ENCODE peak calls at places on chromosome 1, in eight cellular contexts. One of them, this sample, is unnamed.
A peak's percentile ranks its signal among the peaks of the same experiment; 100 is the strongest.

GRCh38 chr1:196407358-196408041 is 200.7 kb downstream of the KCNT2 start:
- DNase-seq in WERI-Rb-1: no peak
- DNase-seq in endodermal cell: no peak
- DNase-seq in thyroid gland: no peak
- DNase-seq in PC-9: no peak
- DNase-seq in gastrocnemius medialis: no peak
- DNase-seq in pancreas: no peak
- DNase-seq in AG04450: no peak
- DNase-seq in this sample: no peak

GRCh38 chr1:85433096-85433495 is 31.9 kb downstream of the DDAH1 start:
- DNase-seq in endodermal cell: no peak
- DNase-seq in gastrocnemius medialis: no peak
- DNase-seq in AG04450: no peak
- DNase-seq in thyroid gland: no peak
- DNase-seq in pancreas: no peak
- DNase-seq in WERI-Rb-1: no peak
- DNase-seq in PC-9: no peak
- DNase-seq in this sample: no peak

GRCh38 chr1:162562452-162562828 is 918 bp downstream of the UAP1 start:
- DNase-seq in AG04450: no peak
- DNase-seq in endodermal cell: no peak
- DNase-seq in WERI-Rb-1: no peak
- DNase-seq in PC-9: no peak
- DNase-seq in pancreas: no peak
- DNase-seq in gastrocnemius medialis: peak; percentile 34
- DNase-seq in thyroid gland: no peak
- DNase-seq in this sample: no peak

GRCh38 chr1:165671531-165671930 is 26.8 kb downstream of the ALDH9A1 start:
- DNase-seq in thyroid gland: no peak
- DNase-seq in AG04450: no peak
- DNase-seq in PC-9: no peak
- DNase-seq in WERI-Rb-1: no peak
- DNase-seq in gastrocnemius medialis: no peak
- DNase-seq in endodermal cell: no peak
- DNase-seq in pancreas: no peak
- DNase-seq in this sample: no peak

GRCh38 chr1:57024855-57025254 is 59.0 kb upstream of the C8B start:
- DNase-seq in AG04450: no peak
- DNase-seq in pancreas: no peak
- DNase-seq in gastrocnemius medialis: no peak
- DNase-seq in WERI-Rb-1: no peak
- DNase-seq in endodermal cell: no peak
- DNase-seq in PC-9: no peak
- DNase-seq in thyroid gland: peak; percentile 29
- DNase-seq in this sample: no peak

GRCh38 chr1:74505889-74506288 is 6.5 kb downstream of the LRRC53 start:
- DNase-seq in gastrocnemius medialis: no peak
- DNase-seq in WERI-Rb-1: peak; percentile 16
- DNase-seq in pancreas: no peak
- DNase-seq in endodermal cell: no peak
- DNase-seq in PC-9: no peak
- DNase-seq in thyroid gland: no peak
- DNase-seq in AG04450: no peak
- DNase-seq in this sample: no peak

GRCh38 chr1:172581779-172582178 is 48.8 kb downstream of the SUCO start:
- DNase-seq in pancreas: no peak
- DNase-seq in PC-9: no peak
- DNase-seq in endodermal cell: no peak
- DNase-seq in gastrocnemius medialis: no peak
- DNase-seq in thyroid gland: no peak
- DNase-seq in WERI-Rb-1: no peak
- DNase-seq in AG04450: no peak
- DNase-seq in this sample: no peak

GRCh38 chr1:74570797-74571492 is 58.5 kb upstream of the LRRC53 start:
- DNase-seq in AG04450: no peak
- DNase-seq in thyroid gland: no peak
- DNase-seq in PC-9: no peak
- DNase-seq in WERI-Rb-1: peak; percentile 61
- DNase-seq in pancreas: no peak
- DNase-seq in endodermal cell: peak; percentile 53
- DNase-seq in gastrocnemius medialis: no peak
- DNase-seq in this sample: no peak

GRCh38 chr1:3530086-3530930 is 75.8 kb downstream of the ARHGEF16 start:
- DNase-seq in endodermal cell: peak; percentile 77
- DNase-seq in PC-9: peak; percentile 46
- DNase-seq in thyroid gland: peak; percentile 34
- DNase-seq in WERI-Rb-1: peak; percentile 69
- DNase-seq in pancreas: peak; percentile 65
- DNase-seq in AG04450: no peak
- DNase-seq in gastrocnemius medialis: no peak
- DNase-seq in this sample: peak; percentile 4

GRCh38 chr1:164635784-164636729 is 77.1 kb downstream of the PBX1 start:
- DNase-seq in WERI-Rb-1: no peak
- DNase-seq in gastrocnemius medialis: peak; percentile 83
- DNase-seq in pancreas: peak; percentile 69
- DNase-seq in AG04450: no peak
- DNase-seq in endodermal cell: no peak
- DNase-seq in thyroid gland: no peak
- DNase-seq in PC-9: no peak
- DNase-seq in this sample: no peak

GRCh38 chr1:17513131-17513530 is 26.4 kb upstream of the ARHGEF10L start:
- DNase-seq in PC-9: no peak
- DNase-seq in AG04450: no peak
- DNase-seq in gastrocnemius medialis: no peak
- DNase-seq in endodermal cell: no peak
- DNase-seq in thyroid gland: no peak
- DNase-seq in pancreas: no peak
- DNase-seq in WERI-Rb-1: no peak
- DNase-seq in this sample: no peak

GRCh38 chr1:208534979-208535378 is 290.8 kb upstream of the PLXNA2 start:
- DNase-seq in pancreas: no peak
- DNase-seq in WERI-Rb-1: no peak
- DNase-seq in thyroid gland: no peak
- DNase-seq in gastrocnemius medialis: no peak
- DNase-seq in PC-9: no peak
- DNase-seq in endodermal cell: no peak
- DNase-seq in AG04450: no peak
- DNase-seq in this sample: no peak

GRCh38 chr1:23423415-23424170 is 955 bp downstream of the TCEA3 start:
- DNase-seq in PC-9: no peak
- DNase-seq in pancreas: peak; percentile 92
- DNase-seq in thyroid gland: peak; percentile 70
- DNase-seq in endodermal cell: peak; percentile 83
- DNase-seq in WERI-Rb-1: no peak
- DNase-seq in AG04450: no peak
- DNase-seq in gastrocnemius medialis: peak; percentile 80
- DNase-seq in this sample: no peak

GRCh38 chr1:9068971-9069323 is 488 bp downstream of the SLC2A5 start:
- DNase-seq in endodermal cell: no peak
- DNase-seq in pancreas: no peak
- DNase-seq in PC-9: no peak
- DNase-seq in AG04450: no peak
- DNase-seq in WERI-Rb-1: no peak
- DNase-seq in thyroid gland: no peak
- DNase-seq in gastrocnemius medialis: no peak
- DNase-seq in this sample: no peak

GRCh38 chr1:176693697-176694329 is 230.8 kb downstream of the PAPPA2 start:
- DNase-seq in endodermal cell: no peak
- DNase-seq in WERI-Rb-1: no peak
- DNase-seq in gastrocnemius medialis: no peak
- DNase-seq in PC-9: no peak
- DNase-seq in thyroid gland: no peak
- DNase-seq in pancreas: no peak
- DNase-seq in AG04450: no peak
- DNase-seq in this sample: no peak

GRCh38 chr1:176694713-176695112 is 231.7 kb downstream of the PAPPA2 start:
- DNase-seq in thyroid gland: no peak
- DNase-seq in PC-9: no peak
- DNase-seq in AG04450: no peak
- DNase-seq in pancreas: no peak
- DNase-seq in endodermal cell: no peak
- DNase-seq in WERI-Rb-1: no peak
- DNase-seq in gastrocnemius medialis: no peak
- DNase-seq in this sample: no peak

GRCh38 chr1:176692988-176693696 is 230.2 kb downstream of the PAPPA2 start:
- DNase-seq in pancreas: no peak
- DNase-seq in thyroid gland: no peak
- DNase-seq in gastrocnemius medialis: no peak
- DNase-seq in PC-9: no peak
- DNase-seq in AG04450: no peak
- DNase-seq in WERI-Rb-1: no peak
- DNase-seq in endodermal cell: no peak
- DNase-seq in this sample: no peak

GRCh38 chr1:176691251-176692228 is 228.6 kb downstream of the PAPPA2 start:
- DNase-seq in PC-9: peak; percentile 1
- DNase-seq in pancreas: peak; percentile 27
- DNase-seq in gastrocnemius medialis: peak; percentile 66
- DNase-seq in WERI-Rb-1: peak; percentile 63
- DNase-seq in thyroid gland: peak; percentile 47
- DNase-seq in AG04450: peak; percentile 6
- DNase-seq in endodermal cell: peak; percentile 75
- DNase-seq in this sample: no peak

DNA sequence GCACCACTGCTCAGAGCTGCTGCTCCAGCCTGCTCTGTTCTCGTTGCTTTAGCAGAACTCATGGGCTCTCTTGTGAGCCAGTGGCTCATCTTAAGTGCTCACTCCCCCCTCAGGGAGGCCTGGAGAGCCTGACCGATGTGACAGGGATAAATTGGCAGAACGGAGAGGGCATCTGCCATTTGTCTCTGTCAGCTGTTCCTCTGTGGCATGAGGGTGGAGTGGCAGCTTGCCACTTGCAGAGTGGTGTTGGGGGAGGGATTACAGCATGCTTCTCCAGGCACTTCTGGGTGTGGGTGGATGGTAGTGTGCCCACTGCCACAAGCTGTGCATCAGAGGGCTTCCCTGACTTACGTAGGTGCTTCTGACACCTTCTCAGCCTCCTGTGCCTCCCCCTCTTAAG is 229.5 kb downstream of the PAPPA2 start:
- DNase-seq in WERI-Rb-1: no peak
- DNase-seq in PC-9: no peak
- DNase-seq in pancreas: no peak
- DNase-seq in gastrocnemius medialis: peak; percentile 88
- DNase-seq in AG04450: no peak
- DNase-seq in thyroid gland: peak; percentile 54
- DNase-seq in endodermal cell: no peak
- DNase-seq in this sample: no peak
- H3K27ac ChIP-seq in WERI-Rb-1: no peak overlapping the region
- H3K27ac ChIP-seq in PC-9: no peak overlapping the region
- H3K27ac ChIP-seq in pancreas: no peak overlapping the region
- H3K27ac ChIP-seq in gastrocnemius medialis: peak overlapping the region; percentile 85
- H3K27ac ChIP-seq in AG04450: no peak overlapping the region
- H3K27ac ChIP-seq in thyroid gland: no peak overlapping the region
- H3K27ac ChIP-seq in endodermal cell: no peak overlapping the region
- H3K27ac ChIP-seq in this sample: no peak overlapping the region

GRCh38 chr1:46166521-46167462 is 8.1 kb upstream of the TSPAN1 start:
- DNase-seq in PC-9: no peak
- DNase-seq in thyroid gland: peak; percentile 67
- DNase-seq in AG04450: no peak
- DNase-seq in WERI-Rb-1: no peak
- DNase-seq in pancreas: no peak
- DNase-seq in endodermal cell: peak; percentile 68
- DNase-seq in gastrocnemius medialis: no peak
- DNase-seq in this sample: peak; percentile 60
- H3K27ac ChIP-seq in PC-9: no peak overlapping the region
- H3K27ac ChIP-seq in thyroid gland: peak overlapping the region; percentile 81
- H3K27ac ChIP-seq in AG04450: no peak overlapping the region
- H3K27ac ChIP-seq in WERI-Rb-1: no peak overlapping the region
- H3K27ac ChIP-seq in pancreas: no peak overlapping the region
- H3K27ac ChIP-seq in endodermal cell: no peak overlapping the region
- H3K27ac ChIP-seq in gastrocnemius medialis: peak overlapping the region; percentile 84
- H3K27ac ChIP-seq in this sample: peak overlapping the region; percentile 63

GRCh38 chr1:58402444-58402843 is 144.1 kb downstream of the OMA1 start:
- DNase-seq in gastrocnemius medialis: no peak
- DNase-seq in endodermal cell: no peak
- DNase-seq in pancreas: no peak
- DNase-seq in AG04450: no peak
- DNase-seq in WERI-Rb-1: no peak
- DNase-seq in thyroid gland: no peak
- DNase-seq in PC-9: no peak
- DNase-seq in this sample: no peak

GRCh38 chr1:58406296-58407071 is 140.0 kb downstream of the OMA1 start:
- DNase-seq in gastrocnemius medialis: no peak
- DNase-seq in PC-9: no peak
- DNase-seq in thyroid gland: no peak
- DNase-seq in pancreas: no peak
- DNase-seq in WERI-Rb-1: no peak
- DNase-seq in AG04450: no peak
- DNase-seq in endodermal cell: no peak
- DNase-seq in this sample: no peak

GRCh38 chr1:58401991-58402390 is 144.5 kb downstream of the OMA1 start:
- DNase-seq in PC-9: no peak
- DNase-seq in endodermal cell: no peak
- DNase-seq in thyroid gland: peak; percentile 3
- DNase-seq in AG04450: no peak
- DNase-seq in WERI-Rb-1: no peak
- DNase-seq in pancreas: no peak
- DNase-seq in gastrocnemius medialis: no peak
- DNase-seq in this sample: no peak

GRCh38 chr1:58399176-58399575 is 147.3 kb downstream of the OMA1 start:
- DNase-seq in WERI-Rb-1: no peak
- DNase-seq in AG04450: no peak
- DNase-seq in thyroid gland: no peak
- DNase-seq in PC-9: no peak
- DNase-seq in endodermal cell: no peak
- DNase-seq in pancreas: no peak
- DNase-seq in gastrocnemius medialis: no peak
- DNase-seq in this sample: no peak

DNA sequence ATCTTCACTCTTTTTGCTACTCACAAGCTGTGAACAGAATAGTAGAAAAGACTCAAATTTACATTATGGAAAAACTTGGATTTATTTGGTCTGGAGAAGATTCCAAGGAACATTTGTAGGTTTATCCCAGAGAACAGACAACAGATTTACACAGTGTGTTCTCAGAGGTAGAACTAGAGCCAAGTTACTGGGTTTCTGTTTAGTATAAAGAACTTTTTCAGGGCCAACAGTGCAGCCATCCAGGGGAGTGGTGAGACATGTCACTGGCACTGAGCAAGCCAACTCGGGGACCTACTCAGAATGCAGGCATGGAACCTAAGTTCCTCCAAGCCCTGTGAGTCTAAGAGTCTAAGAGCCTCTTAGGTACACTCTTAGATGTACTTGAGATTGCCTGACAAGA is 142.6 kb downstream of the OMA1 start:
- DNase-seq in gastrocnemius medialis: no peak
- DNase-seq in pancreas: no peak
- DNase-seq in PC-9: no peak
- DNase-seq in endodermal cell: no peak
- DNase-seq in AG04450: no peak
- DNase-seq in thyroid gland: no peak
- DNase-seq in WERI-Rb-1: no peak
- DNase-seq in this sample: no peak
- H3K27ac ChIP-seq in gastrocnemius medialis: no peak overlapping the region
- H3K27ac ChIP-seq in pancreas: no peak overlapping the region
- H3K27ac ChIP-seq in PC-9: no peak overlapping the region
- H3K27ac ChIP-seq in endodermal cell: no peak overlapping the region
- H3K27ac ChIP-seq in AG04450: no peak overlapping the region
- H3K27ac ChIP-seq in thyroid gland: no peak overlapping the region
- H3K27ac ChIP-seq in WERI-Rb-1: no peak overlapping the region
- H3K27ac ChIP-seq in this sample: no peak overlapping the region

GRCh38 chr1:114610546-114611245 is 29.3 kb upstream of the BCAS2 start:
- DNase-seq in pancreas: no peak
- DNase-seq in gastrocnemius medialis: no peak
- DNase-seq in WERI-Rb-1: no peak
- DNase-seq in PC-9: peak; percentile 16
- DNase-seq in endodermal cell: no peak
- DNase-seq in thyroid gland: no peak
- DNase-seq in AG04450: no peak
- DNase-seq in this sample: no peak
- H3K27ac ChIP-seq in pancreas: no peak overlapping the region
- H3K27ac ChIP-seq in gastrocnemius medialis: peak overlapping the region; percentile 25
- H3K27ac ChIP-seq in WERI-Rb-1: no peak overlapping the region
- H3K27ac ChIP-seq in PC-9: no peak overlapping the region
- H3K27ac ChIP-seq in endodermal cell: no peak overlapping the region
- H3K27ac ChIP-seq in thyroid gland: no peak overlapping the region
- H3K27ac ChIP-seq in AG04450: no peak overlapping the region
- H3K27ac ChIP-seq in this sample: no peak overlapping the region

This sample was measured in CD4-positive, alpha-beta T cell.